ENCODE peak calls at places on chromosomes 5 and 9, in seven cellular contexts. One of them, this sample, is unnamed.
A peak's percentile ranks its signal among the peaks of the same experiment; 100 is the strongest.

GRCh38 chr9:136143215-136144001 is 24.7 kb upstream of the TMEM250 start:
- DNase-seq in Peyer's patch: no peak
- DNase-seq in heart right ventricle: no peak
- DNase-seq in prostate gland: no peak
- DNase-seq in OCI-LY7: peak; percentile 39
- DNase-seq in CD4-positive, alpha-beta T cell: no peak
- DNase-seq in uterus: no peak
- DNase-seq in this sample: no peak

GRCh38 chr5:133926960-133927615 is 41.3 kb downstream of the C5orf15 start:
- DNase-seq in Peyer's patch: no peak
- DNase-seq in heart right ventricle: no peak
- DNase-seq in prostate gland: no peak
- DNase-seq in OCI-LY7: no peak
- DNase-seq in CD4-positive, alpha-beta T cell: no peak
- DNase-seq in uterus: peak; percentile 22
- DNase-seq in this sample: peak; percentile 61

GRCh38 chr5:150538007-150538917 is 30.3 kb downstream of the NDST1 start:
- DNase-seq in Peyer's patch: no peak
- DNase-seq in heart right ventricle: peak; percentile 55
- DNase-seq in prostate gland: no peak
- DNase-seq in OCI-LY7: no peak
- DNase-seq in CD4-positive, alpha-beta T cell: no peak
- DNase-seq in uterus: no peak
- DNase-seq in this sample: no peak

GRCh38 chr5:170434953-170435605 is 45.9 kb upstream of the KCNMB1 start:
- DNase-seq in Peyer's patch: peak; percentile 67
- DNase-seq in heart right ventricle: peak; percentile 43
- DNase-seq in prostate gland: peak; percentile 37
- DNase-seq in OCI-LY7: peak; percentile 56
- DNase-seq in CD4-positive, alpha-beta T cell: peak; percentile 63
- DNase-seq in uterus: peak; percentile 51
- DNase-seq in this sample: peak; percentile 69

GRCh38 chr9:109728696-109729300 is 51.2 kb upstream of the PALM2AKAP2 start:
- DNase-seq in Peyer's patch: no peak
- DNase-seq in heart right ventricle: no peak
- DNase-seq in prostate gland: no peak
- DNase-seq in OCI-LY7: no peak
- DNase-seq in CD4-positive, alpha-beta T cell: no peak
- DNase-seq in uterus: no peak
- DNase-seq in this sample: no peak

GRCh38 chr5:41306005-41306404 is 92.7 kb upstream of the C6 start:
- DNase-seq in Peyer's patch: no peak
- DNase-seq in heart right ventricle: no peak
- DNase-seq in prostate gland: no peak
- DNase-seq in OCI-LY7: no peak
- DNase-seq in CD4-positive, alpha-beta T cell: no peak
- DNase-seq in uterus: no peak
- DNase-seq in this sample: no peak

GRCh38 chr5:82244151-82244550 is 34.0 kb downstream of the RPS23 start:
- DNase-seq in Peyer's patch: no peak
- DNase-seq in heart right ventricle: no peak
- DNase-seq in prostate gland: no peak
- DNase-seq in OCI-LY7: no peak
- DNase-seq in CD4-positive, alpha-beta T cell: no peak
- DNase-seq in uterus: no peak
- DNase-seq in this sample: no peak

GRCh38 chr9:97237311-97237786 is 70.1 kb upstream of the CCDC180 start:
- DNase-seq in Peyer's patch: no peak
- DNase-seq in heart right ventricle: no peak
- DNase-seq in prostate gland: no peak
- DNase-seq in OCI-LY7: no peak
- DNase-seq in CD4-positive, alpha-beta T cell: no peak
- DNase-seq in uterus: no peak
- DNase-seq in this sample: no peak

GRCh38 chr9:114000671-114001409 is 77.3 kb downstream of the AMBP start:
- DNase-seq in Peyer's patch: peak; percentile 15
- DNase-seq in heart right ventricle: peak; percentile 1
- DNase-seq in prostate gland: no peak
- DNase-seq in OCI-LY7: no peak
- DNase-seq in CD4-positive, alpha-beta T cell: no peak
- DNase-seq in uterus: peak; percentile 11
- DNase-seq in this sample: peak; percentile 20

GRCh38 chr5:112127856-112128255 is 291.2 kb downstream of the EPB41L4A start:
- DNase-seq in Peyer's patch: no peak
- DNase-seq in heart right ventricle: no peak
- DNase-seq in prostate gland: no peak
- DNase-seq in OCI-LY7: no peak
- DNase-seq in CD4-positive, alpha-beta T cell: no peak
- DNase-seq in uterus: no peak
- DNase-seq in this sample: no peak

GRCh38 chr9:124477211-124478013 is 27.2 kb downstream of the ADGRD2 start:
- DNase-seq in Peyer's patch: no peak
- DNase-seq in heart right ventricle: no peak
- DNase-seq in prostate gland: no peak
- DNase-seq in OCI-LY7: no peak
- DNase-seq in CD4-positive, alpha-beta T cell: no peak
- DNase-seq in uterus: no peak
- DNase-seq in this sample: no peak

GRCh38 chr5:82720764-82721163 is 356.4 kb downstream of the TMEM167A start:
- DNase-seq in Peyer's patch: no peak
- DNase-seq in heart right ventricle: no peak
- DNase-seq in prostate gland: no peak
- DNase-seq in OCI-LY7: no peak
- DNase-seq in CD4-positive, alpha-beta T cell: no peak
- DNase-seq in uterus: no peak
- DNase-seq in this sample: no peak

GRCh38 chr5:14032944-14033343 is 88.5 kb upstream of the DNAH5 start:
- DNase-seq in Peyer's patch: no peak
- DNase-seq in heart right ventricle: no peak
- DNase-seq in prostate gland: no peak
- DNase-seq in OCI-LY7: no peak
- DNase-seq in CD4-positive, alpha-beta T cell: no peak
- DNase-seq in uterus: no peak
- DNase-seq in this sample: no peak

GRCh38 chr9:19675492-19675891 is 113.3 kb downstream of the SLC24A2 start:
- DNase-seq in Peyer's patch: no peak
- DNase-seq in heart right ventricle: no peak
- DNase-seq in prostate gland: no peak
- DNase-seq in OCI-LY7: no peak
- DNase-seq in CD4-positive, alpha-beta T cell: no peak
- DNase-seq in uterus: no peak
- DNase-seq in this sample: no peak

GRCh38 chr5:80407735-80408474 is at the start of gene ZFYVE16:
- DNase-seq in Peyer's patch: peak; percentile 98
- DNase-seq in heart right ventricle: peak; percentile 98
- DNase-seq in prostate gland: peak; percentile 98
- DNase-seq in OCI-LY7: peak; percentile 97
- DNase-seq in CD4-positive, alpha-beta T cell: peak; percentile 96
- DNase-seq in uterus: peak; percentile 98
- DNase-seq in this sample: peak; percentile 99
- TF ChIP-seq CTCF in Peyer's patch: no peak
- TF ChIP-seq CTCF in heart right ventricle: no peak
- TF ChIP-seq CTCF in prostate gland: no peak
- TF ChIP-seq CTCF in OCI-LY7: peak; percentile 21
- TF ChIP-seq CTCF in CD4-positive, alpha-beta T cell: no peak
- TF ChIP-seq CTCF in uterus: peak; percentile 20
- TF ChIP-seq CTCF in this sample: no peak

GRCh38 chr5:42826757-42827156 is 15.1 kb upstream of the SELENOP start:
- DNase-seq in Peyer's patch: no peak
- DNase-seq in heart right ventricle: no peak
- DNase-seq in prostate gland: no peak
- DNase-seq in OCI-LY7: no peak
- DNase-seq in CD4-positive, alpha-beta T cell: no peak
- DNase-seq in uterus: no peak
- DNase-seq in this sample: no peak
- H3K27ac ChIP-seq in Peyer's patch: no peak overlapping the region
- H3K27ac ChIP-seq in heart right ventricle: peak overlapping the region; percentile 53
- H3K27ac ChIP-seq in prostate gland: no peak overlapping the region
- H3K27ac ChIP-seq in OCI-LY7: no peak overlapping the region
- H3K27ac ChIP-seq in CD4-positive, alpha-beta T cell: no peak overlapping the region
- H3K27ac ChIP-seq in uterus: no peak overlapping the region
- H3K27ac ChIP-seq in this sample: no peak overlapping the region

DNA sequence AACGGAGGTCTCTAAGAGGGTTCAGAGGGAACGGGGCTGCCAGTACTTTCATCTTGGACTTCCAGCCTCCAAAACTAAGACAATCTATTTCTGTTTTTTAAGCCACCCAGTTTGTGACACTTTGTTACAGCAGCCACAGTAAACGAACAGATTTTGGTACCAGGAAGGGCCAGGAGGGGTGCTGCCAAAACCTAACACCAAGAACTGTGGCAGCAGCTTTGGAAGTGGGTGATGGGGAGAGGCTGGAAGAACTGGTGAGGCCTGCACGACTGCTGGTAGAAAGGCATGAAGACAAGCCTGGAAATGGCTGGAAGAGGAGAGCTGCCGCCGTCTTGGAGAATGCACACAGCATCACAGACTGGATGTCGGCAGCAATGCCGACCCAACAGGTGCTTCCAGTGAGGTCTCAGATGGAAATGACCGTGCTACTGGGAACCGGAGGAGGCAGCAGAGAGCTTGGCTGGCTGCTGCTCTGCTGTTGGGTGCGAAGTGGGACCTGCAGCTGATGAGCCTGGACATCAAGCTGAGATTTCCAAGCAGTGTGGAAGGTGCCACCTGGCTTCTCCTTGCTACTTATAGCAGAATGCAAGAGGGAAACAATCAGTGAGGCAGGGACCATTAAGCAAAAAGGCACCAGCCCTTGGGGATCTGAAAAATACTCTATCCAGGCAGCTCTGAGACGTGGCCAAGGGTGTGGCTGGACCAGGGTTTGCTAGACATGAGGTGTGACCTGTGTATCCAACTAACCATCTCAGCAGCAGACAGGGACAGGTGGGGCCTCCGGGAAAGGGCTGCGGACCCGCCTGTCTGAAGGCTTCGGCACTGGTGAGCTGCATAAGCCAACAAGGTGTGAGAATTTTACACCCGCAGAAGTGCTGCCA is 4.7 kb upstream of the TMEM210 start:
- DNase-seq in Peyer's patch: peak; percentile 66
- DNase-seq in heart right ventricle: no peak
- DNase-seq in prostate gland: peak; percentile 39
- DNase-seq in OCI-LY7: peak; percentile 57
- DNase-seq in CD4-positive, alpha-beta T cell: no peak
- DNase-seq in uterus: no peak
- DNase-seq in this sample: peak; percentile 53
- TF ChIP-seq CTCF in Peyer's patch: no peak
- TF ChIP-seq CTCF in heart right ventricle: peak; percentile 49
- TF ChIP-seq CTCF in prostate gland: no peak
- TF ChIP-seq CTCF in OCI-LY7: peak; percentile 79
- TF ChIP-seq CTCF in CD4-positive, alpha-beta T cell: no peak
- TF ChIP-seq CTCF in uterus: peak; percentile 12
- TF ChIP-seq CTCF in this sample: no peak

DNA sequence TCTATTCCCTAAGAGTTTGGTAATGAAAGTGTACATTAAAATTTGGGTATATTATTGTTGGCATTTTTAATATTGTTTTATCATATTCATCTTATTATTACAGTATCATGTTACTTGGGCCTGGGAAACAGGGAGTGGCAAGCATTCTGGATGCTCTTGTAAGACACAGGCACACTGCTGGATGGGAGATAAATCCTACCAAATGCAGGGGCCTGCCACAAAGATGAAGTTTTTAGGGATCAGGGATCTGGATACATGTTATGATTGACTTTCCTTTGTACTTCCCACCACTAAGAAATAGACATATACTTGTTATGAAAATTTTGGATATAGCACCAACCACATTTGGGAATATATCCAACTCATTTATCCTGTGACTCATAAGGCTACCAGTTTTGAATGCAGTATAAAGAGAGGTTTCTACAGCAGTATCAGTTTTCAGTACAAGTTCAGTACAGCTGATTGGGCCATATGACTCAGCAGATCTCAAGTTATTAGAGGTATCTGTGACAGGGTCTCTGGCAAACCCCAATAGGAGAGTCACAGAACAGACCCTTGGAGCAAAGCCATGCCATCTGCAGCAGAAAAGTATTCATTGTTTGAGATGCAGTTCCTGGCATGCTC is 360.1 kb downstream of the DMAC1 start:
- DNase-seq in Peyer's patch: no peak
- DNase-seq in heart right ventricle: no peak
- DNase-seq in prostate gland: no peak
- DNase-seq in OCI-LY7: no peak
- DNase-seq in CD4-positive, alpha-beta T cell: no peak
- DNase-seq in uterus: no peak
- DNase-seq in this sample: no peak
- H3K27ac ChIP-seq in Peyer's patch: no peak overlapping the region
- H3K27ac ChIP-seq in heart right ventricle: no peak overlapping the region
- H3K27ac ChIP-seq in prostate gland: no peak overlapping the region
- H3K27ac ChIP-seq in OCI-LY7: no peak overlapping the region
- H3K27ac ChIP-seq in CD4-positive, alpha-beta T cell: no peak overlapping the region
- H3K27ac ChIP-seq in uterus: no peak overlapping the region
- H3K27ac ChIP-seq in this sample: no peak overlapping the region

GRCh38 chr9:126501383-126502331 is 112.1 kb upstream of the LMX1B start:
- DNase-seq in Peyer's patch: peak; percentile 44
- DNase-seq in heart right ventricle: no peak
- DNase-seq in prostate gland: no peak
- DNase-seq in OCI-LY7: no peak
- DNase-seq in CD4-positive, alpha-beta T cell: no peak
- DNase-seq in uterus: no peak
- DNase-seq in this sample: no peak
- TF ChIP-seq CTCF in Peyer's patch: no peak
- TF ChIP-seq CTCF in heart right ventricle: no peak
- TF ChIP-seq CTCF in prostate gland: no peak
- TF ChIP-seq CTCF in OCI-LY7: no peak
- TF ChIP-seq CTCF in CD4-positive, alpha-beta T cell: no peak
- TF ChIP-seq CTCF in uterus: no peak
- TF ChIP-seq CTCF in this sample: no peak

GRCh38 chr5:115457574-115457973 is 87.0 kb downstream of the FEM1C start:
- DNase-seq in Peyer's patch: no peak
- DNase-seq in heart right ventricle: no peak
- DNase-seq in prostate gland: no peak
- DNase-seq in OCI-LY7: no peak
- DNase-seq in CD4-positive, alpha-beta T cell: no peak
- DNase-seq in uterus: no peak
- DNase-seq in this sample: no peak

GRCh38 chr5:115456539-115456938 is 88.0 kb downstream of the FEM1C start:
- DNase-seq in Peyer's patch: peak; percentile 58
- DNase-seq in heart right ventricle: no peak
- DNase-seq in prostate gland: no peak
- DNase-seq in OCI-LY7: no peak
- DNase-seq in CD4-positive, alpha-beta T cell: no peak
- DNase-seq in uterus: no peak
- DNase-seq in this sample: no peak

GRCh38 chr5:115457985-115458384 is 86.6 kb downstream of the FEM1C start:
- DNase-seq in Peyer's patch: no peak
- DNase-seq in heart right ventricle: peak; percentile 23
- DNase-seq in prostate gland: no peak
- DNase-seq in OCI-LY7: no peak
- DNase-seq in CD4-positive, alpha-beta T cell: no peak
- DNase-seq in uterus: no peak
- DNase-seq in this sample: peak; percentile 49

GRCh38 chr5:115455241-115455640 is 89.3 kb downstream of the FEM1C start:
- DNase-seq in Peyer's patch: no peak
- DNase-seq in heart right ventricle: no peak
- DNase-seq in prostate gland: no peak
- DNase-seq in OCI-LY7: no peak
- DNase-seq in CD4-positive, alpha-beta T cell: no peak
- DNase-seq in uterus: no peak
- DNase-seq in this sample: no peak

GRCh38 chr5:115456056-115456455 is 88.5 kb downstream of the FEM1C start:
- DNase-seq in Peyer's patch: no peak
- DNase-seq in heart right ventricle: no peak
- DNase-seq in prostate gland: no peak
- DNase-seq in OCI-LY7: no peak
- DNase-seq in CD4-positive, alpha-beta T cell: no peak
- DNase-seq in uterus: no peak
- DNase-seq in this sample: no peak
- H3K27ac ChIP-seq in Peyer's patch: no peak overlapping the region
- H3K27ac ChIP-seq in heart right ventricle: no peak overlapping the region
- H3K27ac ChIP-seq in prostate gland: no peak overlapping the region
- H3K27ac ChIP-seq in OCI-LY7: no peak overlapping the region
- H3K27ac ChIP-seq in CD4-positive, alpha-beta T cell: no peak overlapping the region
- H3K27ac ChIP-seq in uterus: no peak overlapping the region
- H3K27ac ChIP-seq in this sample: no peak overlapping the region

GRCh38 chr5:15286659-15287058 is 213.3 kb upstream of the FBXL7 start:
- DNase-seq in Peyer's patch: no peak
- DNase-seq in heart right ventricle: peak; percentile 13
- DNase-seq in prostate gland: no peak
- DNase-seq in OCI-LY7: no peak
- DNase-seq in CD4-positive, alpha-beta T cell: no peak
- DNase-seq in uterus: no peak
- DNase-seq in this sample: no peak
- TF ChIP-seq CTCF in Peyer's patch: no peak
- TF ChIP-seq CTCF in heart right ventricle: peak; percentile 35
- TF ChIP-seq CTCF in prostate gland: no peak
- TF ChIP-seq CTCF in OCI-LY7: no peak
- TF ChIP-seq CTCF in CD4-positive, alpha-beta T cell: no peak
- TF ChIP-seq CTCF in uterus: no peak
- TF ChIP-seq CTCF in this sample: no peak

This sample was measured in stomach.